ENCODE peak calls at places on chromosomes 13 and 19, in nine cellular contexts. M is cardiac muscle cell; C is hepatic stellate cell; Z is AML-193; Y is anterior cingulate cortex; E is RWPE1; S is SHP77 treated with DMSO at 0.1 percent for 48 hours; W is NCI-H1092; G is stimulated activated naive B cell treated with anti-CD40 and anti-IgM and Interleukin-4, amounts not matched to agents 10 μg/mL and 1 μg/mL and 100 μg/mL, for 72 hours. T is an unnamed sample.

GRCh38 chr13:93045836-93046235 is 180.8 kb upstream of the GPC6 start:
- DNase-seq in M (no peak), C (peak), Z (no peak), Y (no peak), E (no peak), S (no peak), W (no peak), G (no peak), T (no peak)

GRCh38 chr13:98930014-98930625 is 47.7 kb downstream of the DOCK9 start:
- DNase-seq in M (no peak), C (no peak), Z (no peak), Y (no peak), E (no peak), S (peak), W (no peak), G (peak), T (no peak)

GRCh38 chr19:6100284-6100915 is 9.9 kb downstream of the RFX2 start:
- DNase-seq in M (no peak), C (no peak), Z (peak), Y (no peak), E (no peak), S (no peak), W (no peak), G (peak), T (no peak)

GRCh38 chr13:100244431-100244830 is 155.5 kb downstream of the PCCA start:
- DNase-seq in M (no peak), C (no peak), Z (no peak), Y (no peak), E (no peak), S (no peak), W (no peak), G (no peak), T (no peak)

GRCh38 chr13:26584713-26585112 is 27.2 kb downstream of the WASF3 start:
- DNase-seq in M (no peak), C (peak), Z (no peak), Y (no peak), E (peak), S (no peak), W (no peak), G (no peak), T (no peak)

GRCh38 chr19:43429395-43429794 is 14.7 kb downstream of the TEX101 start:
- DNase-seq in M (no peak), C (no peak), Z (no peak), Y (no peak), E (no peak), S (no peak), W (no peak), G (no peak), T (no peak)

GRCh38 chr19:18794692-18795091 is 3.6 kb upstream of the COMP start:
- DNase-seq in M (no peak), C (no peak), Z (no peak), Y (no peak), E (no peak), S (no peak), W (no peak), G (no peak), T (no peak)

GRCh38 chr19:39951686-39952085 is 17.3 kb upstream of the FCGBP start:
- DNase-seq in M (no peak), C (no peak), Z (no peak), Y (no peak), E (peak), S (no peak), W (no peak), G (no peak), T (no peak)

GRCh38 chr19:49502866-49503581 is 6.8 kb downstream of the RPS11 start:
- DNase-seq in M (peak), C (peak), Z (peak), Y (no peak), E (peak), S (peak), W (peak), G (no peak), T (peak)

GRCh38 chr19:30085394-30085793 is 143.4 kb downstream of the URI1 start:
- DNase-seq in M (peak), C (no peak), Z (no peak), Y (no peak), E (no peak), S (no peak), W (no peak), G (no peak), T (no peak)

GRCh38 chr13:102402292-102402691 is 444 bp upstream of the FGF14 start:
- DNase-seq in M (peak), C (peak), Z (no peak), Y (peak), E (no peak), S (peak), W (no peak), G (no peak), T (no peak)

GRCh38 chr19:39372047-39372802 is 18.7 kb downstream of the PAF1 start:
- DNase-seq in M (no peak), C (peak), Z (no peak), Y (peak), E (no peak), S (no peak), W (no peak), G (no peak), T (no peak)

GRCh38 chr13:79386125-79386822 is 19.8 kb downstream of the RBM26 start:
- DNase-seq in M (no peak), C (no peak), Z (no peak), Y (no peak), E (peak), S (no peak), W (no peak), G (no peak), T (no peak)

GRCh38 chr13:27354379-27354778 is 70.0 kb upstream of the GTF3A start:
- DNase-seq in M (no peak), C (peak), Z (no peak), Y (no peak), E (no peak), S (no peak), W (no peak), G (no peak), T (no peak)

GRCh38 chr13:98570929-98571372 is 6.0 kb downstream of the STK24 start:
- DNase-seq in M (no peak), C (peak), Z (no peak), Y (no peak), E (peak), S (peak), W (no peak), G (peak), T (no peak)

GRCh38 chr13:46551410-46552301 is 1.3 kb upstream of the LRCH1 start:
- DNase-seq in M (peak), C (peak), Z (peak), Y (no peak), E (peak), S (peak), W (peak), G (peak), T (peak)

GRCh38 chr19:50460161-50460765 is 16.0 kb upstream of the EMC10 start:
- DNase-seq in M (no peak), C (peak), Z (no peak), Y (no peak), E (peak), S (no peak), W (no peak), G (peak), T (no peak)

GRCh38 chr13:36275190-36276002 is 22.2 kb downstream of the CCDC169 start:
- DNase-seq in M (peak), C (peak), Z (peak), Y (no peak), E (peak), S (peak), W (peak), G (no peak), T (peak)

GRCh38 chr13:48976677-48977625 is 1.2 kb downstream of the FNDC3A start:
- DNase-seq in M (no peak), C (no peak), Z (peak), Y (no peak), E (no peak), S (peak), W (peak), G (no peak), T (peak)

GRCh38 chr19:6925801-6926751 is 38.7 kb downstream of the ADGRE1 start:
- DNase-seq in M (no peak), C (no peak), Z (no peak), Y (no peak), E (no peak), S (no peak), W (no peak), G (peak), T (no peak)

GRCh38 chr19:39913682-39914333 is 20.6 kb downstream of the FCGBP start:
- DNase-seq in M (no peak), C (no peak), Z (no peak), Y (no peak), E (no peak), S (no peak), W (no peak), G (no peak), T (no peak)